ENCODE peak calls at places on chromosomes 11 and 22, in four cellular contexts. J, F, H and V are unnamed samples.

GRCh38 chr11:62588966-62589637 is 2.2 kb downstream of the TUT1 start:
- DNase-seq in J (no peak), F (no peak), H (peak; percentile 62), V (no peak)

GRCh38 chr11:71474141-71474770 is 21.3 kb downstream of the NADSYN1 start:
- DNase-seq in J (no peak), F (no peak), H (no peak), V (no peak)

GRCh38 chr11:134032501-134033091 is 36.3 kb upstream of the JAM3 start:
- DNase-seq in J (no peak), F (no peak), H (no peak), V (peak; percentile 60)

GRCh38 chr22:46593211-46593676 is 26.9 kb upstream of the GRAMD4 start:
- DNase-seq in J (peak; percentile 56), F (peak; percentile 32), H (no peak), V (no peak)

GRCh38 chr11:19326499-19326898 is 85.8 kb upstream of the E2F8 start:
- DNase-seq in J (no peak), F (no peak), H (no peak), V (no peak)

GRCh38 chr22:50141462-50141861 is 29.1 kb upstream of the PANX2 start:
- DNase-seq in J (no peak), F (no peak), H (no peak), V (no peak)

GRCh38 chr22:19831016-19831415 is 23.7 kb downstream of the GNB1L start:
- DNase-seq in J (no peak), F (no peak), H (no peak), V (no peak)

GRCh38 chr11:76888989-76889388 is 28.3 kb downstream of the ACER3 start:
- DNase-seq in J (no peak), F (no peak), H (no peak), V (no peak)

GRCh38 chr11:103807806-103808205 is 228.6 kb upstream of the DDI1 start:
- DNase-seq in J (no peak), F (no peak), H (peak; percentile 22), V (no peak)

GRCh38 chr11:57474017-57474750 is 13.9 kb downstream of the RTN4RL2 start:
- DNase-seq in J (no peak), F (peak; percentile 37), H (no peak), V (no peak)

GRCh38 chr11:2347449-2347848 is 29.7 kb upstream of the CD81 start:
- DNase-seq in J (no peak), F (no peak), H (no peak), V (no peak)

GRCh38 chr11:74269161-74269809 is 42.2 kb downstream of the P4HA3 start:
- DNase-seq in J (no peak), F (no peak), H (no peak), V (no peak)

GRCh38 chr11:118928870-118929495 is 3.3 kb upstream of the BCL9L start:
- DNase-seq in J (no peak), F (no peak), H (peak; percentile 77), V (peak; percentile 37)

GRCh38 chr22:44870021-44870420 is 117.6 kb downstream of the ARHGAP8 start:
- DNase-seq in J (no peak), F (no peak), H (peak; percentile 71), V (peak; percentile 32)

GRCh38 chr22:27108425-27109114 is 451.2 kb downstream of the MIAT start:
- DNase-seq in J (no peak), F (no peak), H (peak; percentile 80), V (peak; percentile 30)

GRCh38 chr11:62652156-62653006 is 721 bp downstream of the INTS5 start:
- DNase-seq in J (no peak), F (no peak), H (no peak), V (no peak)

GRCh38 chr11:35546317-35546716 is 20.9 kb upstream of the PAMR1 start:
- DNase-seq in J (no peak), F (no peak), H (no peak), V (no peak)

GRCh38 chr22:35728639-35729308 is 11.1 kb downstream of the APOL5 start:
- DNase-seq in J (no peak), F (no peak), H (no peak), V (peak; percentile 94)

GRCh38 chr22:31246687-31247086 is 34.6 kb downstream of the LIMK2 start:
- DNase-seq in J (no peak), F (no peak), H (no peak), V (no peak)

GRCh38 chr22:49728566-49729271 is 99.0 kb downstream of the BRD1 start:
- DNase-seq in J (no peak), F (no peak), H (no peak), V (no peak)

GRCh38 chr11:124441081-124441480 is 4.4 kb downstream of the OR8B8 start:
- DNase-seq in J (no peak), F (no peak), H (no peak), V (no peak)

GRCh38 chr11:103368151-103368550 is 258.9 kb downstream of the DYNC2H1 start:
- DNase-seq in J (no peak), F (no peak), H (no peak), V (no peak)